ENCODE peak calls at places on chromosomes 6 and 20, in nine cellular contexts. N, D, O, U, S, C, X, W and L are unnamed samples. For H3K4me1, the result is how much of the 10 kb centered on the place peaks cover.

GRCh38 chr20:22545045-22545444 is 39.3 kb downstream of the FOXA2 start:
- DNase-seq in N (no peak), D (no peak), O (no peak), U (no peak), S (no peak), C (no peak), X (no peak), W (no peak), L (no peak)

GRCh38 chr6:39962831-39963230 is 28.6 kb upstream of the MOCS1 start:
- DNase-seq in N (no peak), D (no peak), O (no peak), U (no peak), S (no peak), C (no peak), X (peak), W (no peak), L (no peak)

GRCh38 chr6:55869731-55870130 is 5.7 kb downstream of the BMP5 start:
- DNase-seq in N (no peak), D (no peak), O (no peak), U (no peak), S (no peak), C (no peak), X (no peak), W (no peak), L (no peak)

GRCh38 chr20:61744691-61745396 is 320.8 kb downstream of the TAF4 start:
- DNase-seq in N (no peak), D (no peak), O (no peak), U (no peak), S (no peak), C (peak), X (peak), W (no peak), L (no peak)

GRCh38 chr6:42105714-42106662 is 36.4 kb downstream of the C6orf132 start:
- DNase-seq in N (no peak), D (no peak), O (no peak), U (no peak), S (no peak), C (no peak), X (no peak), W (no peak), L (no peak)

GRCh38 chr6:159979136-159979874 is 10.4 kb downstream of the IGF2R start:
- DNase-seq in N (no peak), D (no peak), O (peak), U (no peak), S (no peak), C (peak), X (peak), W (peak), L (peak)

GRCh38 chr6:44486002-44486421 is 98.5 kb downstream of the CDC5L start:
- DNase-seq in N (no peak), D (no peak), O (no peak), U (no peak), S (no peak), C (no peak), X (no peak), W (no peak), L (no peak)

GRCh38 chr6:157535354-157536217 is 154.6 kb downstream of the ZDHHC14 start:
- DNase-seq in N (no peak), D (peak), O (no peak), U (no peak), S (peak), C (no peak), X (peak), W (peak), L (no peak)

GRCh38 chr6:43172127-43173007 is 1.3 kb downstream of the SRF start:
- DNase-seq in N (peak), D (no peak), O (peak), U (peak), S (peak), C (peak), X (peak), W (no peak), L (peak)

GRCh38 chr6:13624871-13625288 is 9.7 kb downstream of the NOL7 start:
- DNase-seq in N (no peak), D (peak), O (no peak), U (no peak), S (no peak), C (no peak), X (peak), W (no peak), L (no peak)

GRCh38 chr6:21595265-21595950 is 1.9 kb downstream of the SOX4 start:
- DNase-seq in N (peak), D (no peak), O (peak), U (peak), S (peak), C (peak), X (no peak), W (no peak), L (no peak)

GRCh38 chr20:17648306-17648646 is 33.8 kb downstream of the RRBP1 start:
- DNase-seq in N (no peak), D (no peak), O (peak), U (peak), S (no peak), C (peak), X (no peak), W (no peak), L (no peak)

GRCh38 chr6:141874930-141875602 is 257.7 kb upstream of the GJE1 start:
- DNase-seq in N (no peak), D (no peak), O (no peak), U (no peak), S (no peak), C (no peak), X (peak), W (no peak), L (no peak)

GRCh38 chr6:29665942-29666825 is 9.3 kb downstream of the MOG start:
- DNase-seq in N (no peak), D (no peak), O (no peak), U (no peak), S (no peak), C (no peak), X (no peak), W (no peak), L (no peak)

GRCh38 chr20:22106308-22106938 is 401.0 kb downstream of the PAX1 start:
- DNase-seq in N (no peak), D (no peak), O (no peak), U (no peak), S (peak), C (no peak), X (no peak), W (no peak), L (no peak)

GRCh38 chr6:71333700-71334099 is 45.1 kb downstream of the OGFRL1 start:
- DNase-seq in N (no peak), D (no peak), O (no peak), U (no peak), S (no peak), C (no peak), X (peak), W (no peak), L (peak)

GRCh38 chr20:22522701-22523100 is 61.7 kb downstream of the FOXA2 start:
- DNase-seq in N (no peak), D (no peak), O (no peak), U (no peak), S (no peak), C (no peak), X (no peak), W (no peak), L (no peak)

GRCh38 chr6:87661016-87661415 is 41.0 kb downstream of the AKIRIN2 start:
- DNase-seq in N (no peak), D (no peak), O (no peak), U (no peak), S (no peak), C (no peak), X (peak), W (no peak), L (no peak)

GRCh38 chr6:55265409-55266114 is 61.7 kb upstream of the GFRAL start:
- DNase-seq in N (no peak), D (no peak), O (no peak), U (no peak), S (no peak), C (no peak), X (no peak), W (no peak), L (no peak)

GRCh38 chr6:28776269-28777146 is 147.3 kb downstream of the TRIM27 start:
- DNase-seq in N (no peak), D (no peak), O (no peak), U (no peak), S (no peak), C (no peak), X (no peak), W (no peak), L (no peak)

GRCh38 chr6:37667050-37667814 is 30.5 kb downstream of the MDGA1 start:
- DNase-seq in N (no peak), D (no peak), O (no peak), U (no peak), S (no peak), C (no peak), X (peak), W (no peak), L (no peak)

GRCh38 chr6:146028835-146029572 is at the start of gene GRM1:
- DNase-seq in N (no peak), D (no peak), O (no peak), U (peak), S (no peak), C (no peak), X (no peak), W (no peak), L (no peak)

GRCh38 chr6:148364056-148364844 is 21.6 kb downstream of the SASH1 start:
- DNase-seq in N (no peak), D (no peak), O (no peak), U (no peak), S (peak), C (no peak), X (peak), W (no peak), L (peak)

GRCh38 chr6:26613717-26614683 is 17.2 kb downstream of the ABT1 start:
- DNase-seq in N (no peak), D (no peak), O (no peak), U (no peak), S (no peak), C (no peak), X (no peak), W (no peak), L (no peak)

GRCh38 chr6:29624520-29624961 is 8.4 kb downstream of the GABBR1 start:
- DNase-seq in N (no peak), D (no peak), O (no peak), U (no peak), S (no peak), C (no peak), X (no peak), W (no peak), L (no peak)

GRCh38 chr6:109292420-109292819 is 89.8 kb downstream of the CD164 start:
- DNase-seq in N (no peak), D (no peak), O (no peak), U (peak), S (no peak), C (no peak), X (no peak), W (no peak), L (peak)

GRCh38 chr6:40689181-40689580 is 102.0 kb upstream of the LRFN2 start:
- DNase-seq in N (no peak), D (no peak), O (no peak), U (no peak), S (no peak), C (no peak), X (no peak), W (no peak), L (no peak)

GRCh38 chr6:130190701-130191375 is 31.9 kb downstream of the SAMD3 start:
- DNase-seq in N (no peak), D (no peak), O (no peak), U (no peak), S (no peak), C (no peak), X (no peak), W (no peak), L (no peak)

GRCh38 chr6:156061958-156062661 is 606.5 kb upstream of the NOX3 start:
- DNase-seq in N (no peak), D (no peak), O (no peak), U (no peak), S (peak), C (no peak), X (no peak), W (no peak), L (peak)

GRCh38 chr6:78243519-78243918 is 590.7 kb downstream of the MEI4 start:
- DNase-seq in N (no peak), D (no peak), O (no peak), U (no peak), S (no peak), C (peak), X (peak), W (no peak), L (no peak)

GRCh38 chr6:17281497-17282481 is 628 bp downstream of the RBM24 start:
- DNase-seq in N (no peak), D (no peak), O (peak), U (peak), S (peak), C (no peak), X (peak), W (no peak), L (no peak)

GRCh38 chr6:3353504-3353903 is 94.8 kb downstream of the PSMG4 start:
- DNase-seq in N (no peak), D (no peak), O (no peak), U (no peak), S (no peak), C (no peak), X (no peak), W (no peak), L (no peak)
- H3K4me1 ChIP-seq in N (under half), D (under half), O (under half), U (under half), S (under half), C (under half), X (under half), W (under half), L (half or more)

GRCh38 chr6:32195902-32196681 is 3.6 kb upstream of the GPSM3 start:
- DNase-seq in N (peak), D (peak), O (peak), U (peak), S (peak), C (peak), X (peak), W (peak), L (peak)
- TF ChIP-seq POLR2A in N (peak), D (peak), O (peak), U (peak), S (peak), C (peak), X (peak), W (peak), L (peak)

DNA sequence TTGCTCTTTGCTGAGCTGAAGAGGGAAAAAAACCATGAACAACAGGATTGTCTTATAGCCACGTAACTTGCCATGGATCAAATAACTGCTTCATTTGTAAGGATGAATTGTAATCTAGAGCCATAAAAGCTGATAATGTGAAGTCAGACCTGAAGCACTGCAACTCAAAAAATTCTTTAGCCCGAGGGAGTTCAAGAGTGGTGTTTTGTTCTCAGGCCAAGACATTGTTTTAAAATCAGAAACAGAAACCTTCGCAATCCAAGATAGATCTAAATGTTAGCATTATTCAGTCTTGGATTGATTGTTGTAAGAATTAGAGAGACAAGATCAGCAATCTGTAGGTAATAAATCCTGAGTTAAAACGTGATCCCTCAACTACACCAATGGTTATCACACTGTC is at the start of gene TRAPPC3L:
- DNase-seq in N (no peak), D (no peak), O (no peak), U (no peak), S (no peak), C (no peak), X (no peak), W (no peak), L (no peak)
- H3K4me1 ChIP-seq in N (under half), D (under half), O (under half), U (under half), S (under half), C (under half), X (under half), W (under half), L (under half)

DNA sequence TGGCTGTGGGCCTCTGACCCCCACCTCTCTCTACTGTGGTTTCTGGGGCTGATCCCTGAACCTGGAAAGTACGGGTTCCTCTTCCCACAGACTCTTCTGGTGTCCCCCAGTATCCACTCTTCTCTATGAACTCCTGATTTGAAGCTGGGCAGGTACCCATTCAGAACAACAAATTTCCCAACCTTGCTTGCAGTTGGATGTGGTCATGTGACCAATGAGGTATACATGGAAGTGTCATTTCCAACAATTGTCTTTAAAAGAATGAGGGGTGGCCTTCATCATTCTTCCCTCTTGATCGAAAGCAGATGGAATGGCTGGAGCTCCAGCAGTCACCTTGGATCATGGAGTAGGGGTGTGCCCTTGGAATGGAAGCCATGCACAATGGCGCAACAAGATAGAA is 128.0 kb upstream of the MLN start:
- DNase-seq in N (no peak), D (no peak), O (no peak), U (no peak), S (no peak), C (peak), X (no peak), W (no peak), L (no peak)
- TF ChIP-seq POLR2A in N (no peak), D (no peak), O (no peak), U (no peak), S (no peak), C (no peak), X (no peak), W (no peak), L (no peak)

GRCh38 chr6:36337814-36338213 is 1.1 kb upstream of the BNIP5 start:
- DNase-seq in N (no peak), D (no peak), O (no peak), U (no peak), S (no peak), C (no peak), X (no peak), W (no peak), L (no peak)

GRCh38 chr6:36334832-36335459 is 1.7 kb downstream of the BNIP5 start:
- DNase-seq in N (no peak), D (no peak), O (no peak), U (peak), S (no peak), C (no peak), X (no peak), W (no peak), L (no peak)

GRCh38 chr6:36335465-36336209 is 1.1 kb downstream of the BNIP5 start:
- DNase-seq in N (no peak), D (no peak), O (no peak), U (peak), S (no peak), C (no peak), X (no peak), W (no peak), L (no peak)

GRCh38 chr6:36336779-36337194 is at the start of gene BNIP5:
- DNase-seq in N (no peak), D (no peak), O (no peak), U (peak), S (no peak), C (no peak), X (no peak), W (no peak), L (no peak)

GRCh38 chr6:36336210-36336588 is 489 bp downstream of the BNIP5 start:
- DNase-seq in N (no peak), D (no peak), O (no peak), U (no peak), S (no peak), C (no peak), X (no peak), W (no peak), L (no peak)
- H3K4me1 ChIP-seq in N (under half), D (under half), O (under half), U (under half), S (under half), C (under half), X (under half), W (under half), L (under half)

GRCh38 chr6:90066715-90067114 is 172.4 kb downstream of the GJA10 start:
- DNase-seq in N (no peak), D (no peak), O (no peak), U (no peak), S (no peak), C (no peak), X (no peak), W (no peak), L (no peak)
- TF ChIP-seq POLR2A in N (no peak), D (no peak), O (no peak), U (no peak), S (no peak), C (no peak), X (no peak), W (no peak), L (no peak)

GRCh38 chr6:34146801-34147592 is 1.1 kb upstream of the GRM4 start:
- DNase-seq in N (no peak), D (no peak), O (no peak), U (peak), S (no peak), C (peak), X (peak), W (no peak), L (no peak)
- H3K4me1 ChIP-seq in N (under half), D (under half), O (under half), U (under half), S (under half), C (under half), X (under half), W (under half), L (under half)

GRCh38 chr20:33725607-33726264 is 5.6 kb upstream of the PXMP4 start:
- DNase-seq in N (no peak), D (no peak), O (no peak), U (no peak), S (no peak), C (no peak), X (no peak), W (no peak), L (no peak)

GRCh38 chr20:33724439-33725094 is 4.5 kb upstream of the PXMP4 start:
- DNase-seq in N (no peak), D (no peak), O (no peak), U (no peak), S (no peak), C (no peak), X (no peak), W (no peak), L (no peak)

GRCh38 chr20:33719989-33720709 is at the start of gene PXMP4:
- DNase-seq in N (peak), D (peak), O (peak), U (peak), S (peak), C (peak), X (peak), W (peak), L (peak)

GRCh38 chr20:33719277-33719988 is 677 bp downstream of the PXMP4 start:
- DNase-seq in N (no peak), D (no peak), O (no peak), U (no peak), S (no peak), C (no peak), X (no peak), W (no peak), L (no peak)

GRCh38 chr20:33721391-33722140 is 1.5 kb upstream of the PXMP4 start:
- DNase-seq in N (no peak), D (no peak), O (no peak), U (no peak), S (no peak), C (no peak), X (no peak), W (no peak), L (no peak)
- TF ChIP-seq POLR2A in N (no peak), D (no peak), O (no peak), U (no peak), S (no peak), C (no peak), X (no peak), W (no peak), L (no peak)

GRCh38 chr20:44618318-44618731 is 33.2 kb downstream of the ADA start:
- DNase-seq in N (no peak), D (no peak), O (peak), U (peak), S (no peak), C (peak), X (no peak), W (no peak), L (no peak)
- H3K4me1 ChIP-seq in N (under half), D (under half), O (under half), U (under half), S (under half), C (under half), X (under half), W (under half), L (under half)

GRCh38 chr6:5701086-5701661 is 305.6 kb downstream of the NRN1 start:
- DNase-seq in N (peak), D (no peak), O (no peak), U (no peak), S (no peak), C (no peak), X (no peak), W (no peak), L (no peak)

GRCh38 chr6:5705256-5705655 is 301.5 kb downstream of the NRN1 start:
- DNase-seq in N (no peak), D (no peak), O (no peak), U (no peak), S (no peak), C (no peak), X (no peak), W (no peak), L (no peak)

GRCh38 chr6:5710516-5710915 is 296.2 kb downstream of the NRN1 start:
- DNase-seq in N (no peak), D (no peak), O (no peak), U (no peak), S (no peak), C (no peak), X (no peak), W (no peak), L (no peak)

GRCh38 chr6:5707646-5708045 is 299.1 kb downstream of the NRN1 start:
- DNase-seq in N (no peak), D (no peak), O (no peak), U (no peak), S (no peak), C (no peak), X (no peak), W (no peak), L (no peak)

GRCh38 chr6:5706094-5707033 is 300.4 kb downstream of the NRN1 start:
- DNase-seq in N (no peak), D (no peak), O (no peak), U (no peak), S (no peak), C (no peak), X (no peak), W (no peak), L (no peak)
- TF ChIP-seq POLR2A in N (no peak), D (no peak), O (no peak), U (no peak), S (no peak), C (no peak), X (no peak), W (no peak), L (no peak)